ENCODE peak calls at places on chromosomes 3 and 15, in seven cellular contexts. T is heart left ventricle, I is stomach, M is A549, C is body of pancreas, V is suprapubic skin, X is NB4. D is an unnamed sample.

GRCh38 chr15:80179966-80180365 is 27.2 kb downstream of the FAH start:
- DNase-seq in T (no peak), I (no peak), M (no peak), C (no peak), V (no peak), X (no peak), D (no peak)

GRCh38 chr3:117495620-117496019 is 786.0 kb downstream of the TUSC7 start:
- DNase-seq in T (no peak), I (no peak), M (no peak), C (no peak), V (no peak), X (no peak), D (no peak)

GRCh38 chr3:112814256-112814655 is 32.4 kb downstream of the CD200R1L start:
- DNase-seq in T (no peak), I (no peak), M (peak; percentile 33), C (no peak), V (no peak), X (peak; percentile 68), D (peak; percentile 25)

GRCh38 chr3:144312702-144313101 is 341.1 kb downstream of the DIPK2A start:
- DNase-seq in T (no peak), I (no peak), M (no peak), C (no peak), V (no peak), X (no peak), D (no peak)

GRCh38 chr15:85488997-85489396 is 108.6 kb downstream of the AKAP13 start:
- DNase-seq in T (no peak), I (no peak), M (no peak), C (no peak), V (no peak), X (no peak), D (no peak)

GRCh38 chr15:57782731-57783130 is 76.2 kb downstream of the POLR2M start:
- DNase-seq in T (no peak), I (no peak), M (no peak), C (no peak), V (no peak), X (no peak), D (no peak)

GRCh38 chr15:66252411-66253295 is 897 bp downstream of the MEGF11 start:
- DNase-seq in T (peak; percentile 63), I (peak; percentile 67), M (peak; percentile 97), C (peak; percentile 56), V (no peak), X (peak; percentile 62), D (peak; percentile 49)

GRCh38 chr3:131349946-131350347 is 31.6 kb upstream of the NUDT16 start:
- DNase-seq in T (peak; percentile 67), I (no peak), M (peak; percentile 7), C (no peak), V (no peak), X (no peak), D (no peak)

GRCh38 chr3:48952510-48953118 is 34.0 kb downstream of the ARIH2 start:
- DNase-seq in T (no peak), I (peak; percentile 60), M (no peak), C (peak; percentile 52), V (no peak), X (peak; percentile 15), D (no peak)

GRCh38 chr3:160226740-160227048 is 1.5 kb downstream of the C3orf80 start:
- DNase-seq in T (no peak), I (no peak), M (no peak), C (no peak), V (no peak), X (no peak), D (no peak)

GRCh38 chr3:53255360-53255774 is 455 bp downstream of the TKT start:
- DNase-seq in T (peak; percentile 60), I (peak; percentile 29), M (no peak), C (peak; percentile 48), V (no peak), X (no peak), D (no peak)

GRCh38 chr3:189927975-189928895 is 192.5 kb downstream of the P3H2 start:
- DNase-seq in T (no peak), I (no peak), M (no peak), C (peak; percentile 19), V (no peak), X (no peak), D (no peak)

GRCh38 chr3:172256101-172256687 is 192.1 kb downstream of the GHSR start:
- DNase-seq in T (no peak), I (no peak), M (no peak), C (no peak), V (no peak), X (no peak), D (peak; percentile 71)

GRCh38 chr15:67707520-67708283 is 117.6 kb upstream of the SKOR1 start:
- DNase-seq in T (no peak), I (no peak), M (no peak), C (no peak), V (no peak), X (no peak), D (no peak)

GRCh38 chr3:123521179-123521969 is 63.5 kb downstream of the HACD2 start:
- DNase-seq in T (no peak), I (no peak), M (no peak), C (no peak), V (no peak), X (no peak), D (no peak)

GRCh38 chr3:107884719-107885460 is 205.9 kb downstream of the CD47 start:
- DNase-seq in T (no peak), I (no peak), M (no peak), C (no peak), V (no peak), X (peak; percentile 5), D (no peak)

GRCh38 chr3:132007617-132008016 is 27.2 kb downstream of the CPNE4 start:
- DNase-seq in T (no peak), I (no peak), M (no peak), C (no peak), V (no peak), X (no peak), D (no peak)

GRCh38 chr3:51943451-51944391 is 1.6 kb downstream of the PARP3 start:
- DNase-seq in T (no peak), I (no peak), M (no peak), C (peak; percentile 13), V (peak; percentile 67), X (no peak), D (no peak)

DNA sequence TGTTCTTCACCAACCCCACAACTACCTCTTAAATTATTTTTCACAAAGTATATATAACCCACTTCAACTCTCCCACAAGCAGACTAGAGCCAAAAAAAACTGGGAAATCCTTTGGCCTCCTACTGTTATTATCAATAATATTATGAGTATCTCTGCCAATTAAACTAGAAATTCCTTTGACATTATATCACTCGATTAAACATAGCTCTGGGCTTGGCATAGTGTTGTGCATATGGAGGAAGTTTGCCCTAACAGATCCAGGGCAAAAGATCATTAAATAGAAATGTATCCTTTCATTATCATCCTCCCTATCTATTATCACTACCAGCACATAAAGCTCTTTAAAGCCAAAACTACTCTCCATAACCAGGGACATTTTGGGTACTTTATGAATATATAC is 74.9 kb downstream of the OSBPL10 start:
- DNase-seq in T (no peak), I (no peak), M (no peak), C (no peak), V (no peak), X (no peak), D (no peak)
- H3K4me3 ChIP-seq in T (no peak overlapping the region), I (no peak overlapping the region), M (no peak overlapping the region), C (no peak overlapping the region), V (no peak overlapping the region), X (no peak overlapping the region), D (no peak overlapping the region)

DNA sequence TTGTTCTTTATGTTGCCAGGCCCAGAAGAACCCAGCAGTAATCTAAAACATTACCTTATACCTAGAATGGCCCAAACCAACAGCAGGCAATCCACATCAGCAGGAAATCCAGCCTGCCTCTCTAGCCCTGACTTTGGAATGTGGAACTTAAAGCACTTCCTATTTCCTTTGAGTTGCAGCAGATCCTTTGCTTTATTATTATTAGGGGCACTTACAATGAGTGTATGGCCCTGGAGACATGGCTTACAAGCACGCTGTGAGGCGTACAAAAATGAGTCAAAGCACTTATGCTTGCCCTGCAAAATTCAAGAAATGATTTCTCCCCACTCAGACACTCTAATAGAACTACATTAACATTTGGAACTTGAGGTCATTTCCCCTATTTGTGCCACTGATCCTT is 9.6 kb upstream of the KNSTRN start:
- DNase-seq in T (no peak), I (no peak), M (no peak), C (no peak), V (no peak), X (no peak), D (no peak)
- TF ChIP-seq POLR2A in T (no peak), I (no peak), M (no peak), C (no peak), V (no peak), X (no peak), D (no peak)

DNA sequence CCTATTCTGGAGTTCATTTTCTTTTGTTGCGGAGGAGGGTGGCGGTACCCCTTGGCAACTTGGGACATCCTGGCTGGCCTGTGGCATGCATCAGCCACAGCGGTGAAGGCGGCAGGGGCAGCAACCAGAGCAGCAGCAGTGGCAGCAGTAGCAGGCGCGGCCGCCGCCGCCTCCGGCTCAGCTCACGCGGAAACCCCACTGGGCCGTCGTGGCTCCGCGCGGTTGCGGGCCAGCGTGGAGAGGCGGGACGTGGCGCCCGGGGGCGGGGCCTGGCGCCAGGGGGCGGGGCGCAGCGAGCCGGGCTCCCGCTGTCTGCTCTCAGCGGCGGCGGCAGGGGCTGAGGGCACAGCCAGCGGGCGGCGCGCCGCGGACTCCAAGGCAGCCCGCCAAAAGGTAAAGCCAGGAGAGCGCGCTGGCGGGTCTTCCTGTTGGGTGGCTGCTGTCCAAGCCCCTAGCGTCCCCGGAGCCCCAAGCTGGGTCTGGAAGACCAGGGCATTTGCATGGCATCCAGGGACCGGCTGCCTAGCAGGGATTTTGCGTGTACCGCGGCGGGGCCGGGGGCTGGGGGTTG is 334.4 kb upstream of the THRB start:
- DNase-seq in T (peak; percentile 46), I (peak; percentile 62), M (peak; percentile 31), C (peak; percentile 57), V (peak; percentile 54), X (no peak), D (peak; percentile 36)
- H3K4me3 ChIP-seq in T (peak overlapping the region; percentile 24), I (peak overlapping the region; percentile 75), M (peak overlapping the region; percentile 49), C (no peak overlapping the region), V (peak overlapping the region; percentile 59), X (no peak overlapping the region), D (peak overlapping the region; percentile 35)

GRCh38 chr15:74626752-74627692 is 11.4 kb downstream of the CLK3 start:
- DNase-seq in T (no peak), I (no peak), M (no peak), C (no peak), V (no peak), X (no peak), D (no peak)

GRCh38 chr15:74628949-74629348 is 13.3 kb downstream of the CLK3 start:
- DNase-seq in T (no peak), I (no peak), M (no peak), C (no peak), V (no peak), X (no peak), D (no peak)

GRCh38 chr15:74626336-74626735 is 10.7 kb downstream of the CLK3 start:
- DNase-seq in T (no peak), I (no peak), M (no peak), C (no peak), V (no peak), X (no peak), D (no peak)

GRCh38 chr15:74628199-74628598 is 12.6 kb downstream of the CLK3 start:
- DNase-seq in T (no peak), I (no peak), M (no peak), C (no peak), V (no peak), X (no peak), D (no peak)

DNA sequence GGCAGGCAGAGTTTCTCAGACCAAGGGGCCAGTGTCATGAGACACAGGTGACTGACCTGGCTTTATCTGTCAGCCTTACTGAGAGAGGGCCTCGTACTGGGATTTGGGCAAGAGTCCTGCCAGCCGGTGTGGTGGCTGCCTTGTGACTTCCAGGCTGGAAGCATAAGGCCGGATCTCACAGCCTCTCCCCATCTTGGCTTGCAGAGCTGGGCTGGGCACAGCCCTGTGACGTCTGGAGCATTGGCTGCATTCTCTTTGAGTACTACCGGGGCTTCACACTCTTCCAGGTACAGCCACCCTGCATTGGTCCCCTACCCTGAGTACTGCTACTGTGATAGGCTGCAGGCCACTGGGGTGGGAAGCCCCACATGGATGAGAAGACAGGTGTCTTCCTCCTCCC is 12.1 kb downstream of the CLK3 start:
- DNase-seq in T (no peak), I (no peak), M (no peak), C (no peak), V (no peak), X (no peak), D (no peak)
- TF ChIP-seq POLR2A in T (no peak), I (no peak), M (no peak), C (no peak), V (no peak), X (no peak), D (no peak)

D was measured in uterus.